ENCODE peak calls at places on chromosomes 6 and 20, in ten cellular contexts. I is aorta; R is thoracic aorta; W is stomach; H is ovary; M is gastrocnemius medialis; B is GM23248; U is CD8-positive, alpha-beta T cell; E is endothelial cell of umbilical vein; G is mesendoderm. V is an unnamed sample.

GRCh38 chr6:78954740-78955139 is 87.4 kb downstream of the IRAK1BP1 start:
- DNase-seq in I (no peak), R (no peak), W (no peak), H (no peak), M (no peak), B (no peak), U (no peak), E (no peak), G (no peak), V (no peak)

GRCh38 chr6:169559001-169559441 is 142.8 kb downstream of the WDR27 start:
- DNase-seq in I (no peak), R (no peak), W (no peak), H (no peak), M (no peak), B (peak; percentile 63), U (no peak), E (peak; percentile 49), G (no peak), V (no peak)

GRCh38 chr6:78995946-78996345 is 82.1 kb downstream of the PHIP start:
- DNase-seq in I (no peak), R (no peak), W (no peak), H (no peak), M (no peak), B (peak; percentile 13), U (no peak), E (no peak), G (peak; percentile 5), V (no peak)

GRCh38 chr20:2879148-2879547 is 5.9 kb downstream of the PTPRA start:
- DNase-seq in I (no peak), R (no peak), W (no peak), H (no peak), M (no peak), B (peak; percentile 95), U (no peak), E (no peak), G (no peak), V (no peak)

GRCh38 chr6:163748036-163748435 is 333.5 kb downstream of the QKI start:
- DNase-seq in I (no peak), R (no peak), W (no peak), H (no peak), M (no peak), B (no peak), U (no peak), E (no peak), G (no peak), V (no peak)

GRCh38 chr6:107308676-107309075 is 150.7 kb downstream of the PDSS2 start:
- DNase-seq in I (no peak), R (no peak), W (no peak), H (no peak), M (no peak), B (no peak), U (no peak), E (no peak), G (no peak), V (no peak)

GRCh38 chr6:26086214-26086613 is 1.0 kb upstream of the HFE start:
- DNase-seq in I (no peak), R (no peak), W (no peak), H (no peak), M (no peak), B (no peak), U (peak; percentile 53), E (no peak), G (no peak), V (no peak)

GRCh38 chr6:3231213-3232016 is 4.0 kb upstream of the TUBB2B start:
- DNase-seq in I (no peak), R (no peak), W (peak; percentile 82), H (peak; percentile 63), M (peak; percentile 44), B (peak; percentile 88), U (no peak), E (peak; percentile 46), G (peak; percentile 91), V (peak; percentile 65)

GRCh38 chr6:42200035-42200434 is 5.3 kb upstream of the GUCA1B start:
- DNase-seq in I (no peak), R (no peak), W (no peak), H (no peak), M (no peak), B (peak; percentile 96), U (no peak), E (no peak), G (peak; percentile 22), V (no peak)

GRCh38 chr6:85453490-85453889 is 3.6 kb downstream of the NT5E start:
- DNase-seq in I (no peak), R (no peak), W (no peak), H (no peak), M (no peak), B (no peak), U (peak; percentile 63), E (no peak), G (no peak), V (no peak)

GRCh38 chr6:7153807-7154206 is 46.0 kb downstream of the RREB1 start:
- DNase-seq in I (no peak), R (no peak), W (no peak), H (no peak), M (no peak), B (no peak), U (no peak), E (no peak), G (no peak), V (no peak)

GRCh38 chr20:58286729-58287128 is 22.8 kb upstream of the RAB22A start:
- DNase-seq in I (no peak), R (no peak), W (no peak), H (no peak), M (no peak), B (no peak), U (no peak), E (no peak), G (no peak), V (no peak)

GRCh38 chr6:160077526-160077925 is 44.1 kb upstream of the SLC22A1 start:
- DNase-seq in I (no peak), R (no peak), W (no peak), H (no peak), M (no peak), B (peak; percentile 71), U (no peak), E (no peak), G (no peak), V (no peak)

GRCh38 chr20:37379967-37380828 is 34.3 kb downstream of the SRC start:
- DNase-seq in I (no peak), R (no peak), W (no peak), H (peak; percentile 43), M (no peak), B (peak; percentile 45), U (no peak), E (no peak), G (no peak), V (no peak)

GRCh38 chr20:63787302-63787701 is 43.8 kb downstream of the ZBTB46 start:
- DNase-seq in I (no peak), R (no peak), W (no peak), H (no peak), M (no peak), B (no peak), U (no peak), E (no peak), G (no peak), V (no peak)

GRCh38 chr6:53264915-53265615 is 83.7 kb downstream of the ELOVL5 start:
- DNase-seq in I (no peak), R (no peak), W (no peak), H (no peak), M (no peak), B (no peak), U (no peak), E (peak; percentile 58), G (no peak), V (no peak)

GRCh38 chr6:57217270-57217669 is 4.8 kb downstream of the RAB23 start:
- DNase-seq in I (no peak), R (no peak), W (no peak), H (no peak), M (no peak), B (no peak), U (no peak), E (no peak), G (no peak), V (no peak)

GRCh38 chr6:100281471-100281878 is 183.2 kb downstream of the SIM1 start:
- DNase-seq in I (no peak), R (no peak), W (no peak), H (no peak), M (no peak), B (no peak), U (no peak), E (no peak), G (peak; percentile 54), V (no peak)

GRCh38 chr6:33313105-33313708 is 671 bp downstream of the TAPBP start:
- DNase-seq in I (peak; percentile 88), R (no peak), W (peak; percentile 46), H (peak; percentile 70), M (no peak), B (peak; percentile 80), U (peak; percentile 61), E (peak; percentile 49), G (peak; percentile 75), V (no peak)
- H3K4me1 ChIP-seq in I (no peaks in the 10 kb centered on the region), R (peaks cover 44% of the 10 kb centered on the region), W (peaks cover 75% of the 10 kb centered on the region), H (peaks cover 8% of the 10 kb centered on the region), M (peaks cover 43% of the 10 kb centered on the region), B (peaks cover 8% of the 10 kb centered on the region), U (peaks cover 43% of the 10 kb centered on the region), E (peaks cover 18% of the 10 kb centered on the region), G (peaks cover 2% of the 10 kb centered on the region), V (peaks cover 4% of the 10 kb centered on the region)

GRCh38 chr20:46402236-46402886 is 4.1 kb downstream of the ELMO2 start:
- DNase-seq in I (no peak), R (no peak), W (no peak), H (no peak), M (no peak), B (peak; percentile 51), U (no peak), E (no peak), G (no peak), V (no peak)
- H3K4me1 ChIP-seq in I (peaks cover 3% of the 10 kb centered on the region), R (peaks cover 77% of the 10 kb centered on the region), W (peaks cover 85% of the 10 kb centered on the region), H (peaks cover 24% of the 10 kb centered on the region), M (peaks cover 76% of the 10 kb centered on the region), B (peaks cover 52% of the 10 kb centered on the region), U (peaks cover 71% of the 10 kb centered on the region), E (peaks cover 37% of the 10 kb centered on the region), G (peaks cover 14% of the 10 kb centered on the region), V (peaks cover 15% of the 10 kb centered on the region)

DNA sequence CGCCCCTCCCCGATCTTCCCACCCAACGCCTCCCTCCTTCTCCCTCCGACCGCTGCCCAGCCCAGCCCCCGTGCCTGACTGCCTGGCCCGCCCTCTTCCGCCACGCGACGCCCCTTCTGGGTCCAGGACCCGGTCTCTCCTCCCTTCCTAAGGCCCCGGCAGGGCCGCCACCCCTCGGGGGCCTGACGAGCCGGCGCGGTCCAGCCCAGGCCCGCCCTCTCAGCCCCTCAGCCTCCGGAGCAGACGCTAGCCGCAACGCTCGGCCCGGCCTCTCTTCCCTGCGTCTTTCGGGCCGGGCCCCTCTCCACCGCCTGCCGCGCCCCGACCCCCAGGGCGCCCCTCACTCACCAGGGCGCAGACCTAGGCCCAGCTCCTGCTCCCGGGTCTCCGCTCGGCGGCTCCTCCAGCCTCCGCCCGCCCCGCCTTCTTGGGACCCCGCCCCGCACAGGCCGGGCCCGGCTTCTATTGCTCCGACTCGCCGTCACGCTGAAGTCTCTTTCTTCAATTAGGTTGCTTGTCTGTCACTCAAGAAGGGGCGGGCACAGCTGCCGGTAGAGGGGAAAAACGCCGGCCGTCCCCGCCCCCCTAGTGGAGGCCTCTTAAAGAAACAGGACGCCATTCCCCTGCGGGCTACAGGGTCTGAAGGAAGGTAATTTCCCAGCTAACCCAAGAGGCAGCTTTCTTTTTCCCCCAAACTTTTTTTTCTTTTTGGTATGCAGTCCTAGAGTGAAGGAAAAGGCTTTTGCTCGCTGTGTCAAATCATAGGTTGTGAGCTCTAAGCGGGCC is at the start of gene ELMO2:
- DNase-seq in I (peak; percentile 98), R (peak; percentile 99), W (peak; percentile 99), H (peak; percentile 97), M (peak; percentile 97), B (peak; percentile 99), U (peak; percentile 96), E (peak; percentile 97), G (peak; percentile 99), V (peak; percentile 98)
- H3K4me1 ChIP-seq in I (no peaks in the 10 kb centered on the region), R (peaks cover 60% of the 10 kb centered on the region), W (peaks cover 63% of the 10 kb centered on the region), H (peaks cover 16% of the 10 kb centered on the region), M (peaks cover 56% of the 10 kb centered on the region), B (peaks cover 36% of the 10 kb centered on the region), U (peaks cover 53% of the 10 kb centered on the region), E (peaks cover 17% of the 10 kb centered on the region), G (peaks cover 8% of the 10 kb centered on the region), V (peaks cover 18% of the 10 kb centered on the region)

GRCh38 chr6:90139272-90139817 is 157.3 kb downstream of the BACH2 start:
- DNase-seq in I (no peak), R (no peak), W (no peak), H (no peak), M (no peak), B (no peak), U (no peak), E (no peak), G (no peak), V (no peak)
- H3K4me1 ChIP-seq in I (peaks cover 4% of the 10 kb centered on the region), R (peaks cover 15% of the 10 kb centered on the region), W (no peaks in the 10 kb centered on the region), H (no peaks in the 10 kb centered on the region), M (peaks cover 27% of the 10 kb centered on the region), B (peaks cover 34% of the 10 kb centered on the region), U (peaks cover 48% of the 10 kb centered on the region), E (no peaks in the 10 kb centered on the region), G (no peaks in the 10 kb centered on the region), V (no peaks in the 10 kb centered on the region)

V was measured in breast epithelium.